ENCODE peak calls at places on chromosomes 13 and 19, in ten cellular contexts. H, J, C, W, Z, Y, D, B, T and S are unnamed samples. For H3K4me1, the result is how much of the 10 kb centered on the place peaks cover.

GRCh38 chr13:71864094-71864980 is 2.7 kb downstream of the DACH1 start:
- DNase-seq in Y (peak), J (no peak), T (peak), C (peak), D (peak), B (peak), Z (no peak), H (peak), W (no peak), S (no peak)

GRCh38 chr19:10079031-10079453 is 7.1 kb upstream of the SHFL start:
- DNase-seq in B (no peak), Y (no peak), D (no peak), Z (no peak), J (no peak), C (no peak), H (no peak), T (no peak), W (no peak), S (no peak)

GRCh38 chr13:42078113-42078769 is 29.8 kb downstream of the DGKH start:
- DNase-seq in Y (no peak), Z (no peak), W (no peak), T (no peak), H (no peak), C (peak), D (no peak), J (no peak), B (no peak), S (peak)

GRCh38 chr19:1849999-1850398 is 1.7 kb upstream of the REXO1 start:
- DNase-seq in C (no peak), Y (no peak), B (no peak), H (no peak), J (no peak), D (no peak), Z (no peak), W (no peak), T (no peak), S (no peak)

GRCh38 chr13:35995136-35995535 is 136.0 kb downstream of the DCLK1 start:
- DNase-seq in J (no peak), Z (no peak), Y (no peak), B (no peak), H (no peak), W (no peak), C (no peak), D (peak), T (no peak), S (no peak)

GRCh38 chr19:4622695-4623421 is 16.5 kb upstream of the TNFAIP8L1 start:
- DNase-seq in W (no peak), B (no peak), D (no peak), H (no peak), J (no peak), T (no peak), Z (no peak), Y (no peak), C (no peak), S (peak)

GRCh38 chr19:57434386-57435061 is 601 bp upstream of the ZNF749 start:
- DNase-seq in C (peak), Y (no peak), D (no peak), T (no peak), H (no peak), W (no peak), Z (no peak), J (no peak), B (no peak), S (no peak)

GRCh38 chr13:34156841-34157365 is 339.0 kb downstream of the RFC3 start:
- DNase-seq in D (peak), T (peak), Y (peak), Z (peak), C (no peak), W (peak), B (peak), H (peak), J (peak), S (peak)

GRCh38 chr19:47351545-47351944 is 2.4 kb downstream of the DHX34 start:
- DNase-seq in H (no peak), W (no peak), C (peak), Y (no peak), Z (no peak), J (no peak), B (no peak), T (no peak), D (peak), S (no peak)

GRCh38 chr19:43872547-43873336 is 45.6 kb downstream of the ZNF283 start:
- DNase-seq in B (no peak), H (no peak), Y (no peak), C (no peak), D (peak), J (no peak), Z (no peak), T (no peak), W (no peak), S (no peak)

GRCh38 chr13:66933994-66934393 is 296.1 kb downstream of the PCDH9 start:
- DNase-seq in H (no peak), W (no peak), T (no peak), C (no peak), J (no peak), D (peak), Y (no peak), Z (no peak), B (no peak), S (no peak)

GRCh38 chr19:55500368-55500952 is 12.2 kb downstream of the SSC5D start:
- DNase-seq in H (no peak), T (no peak), D (no peak), B (no peak), C (no peak), J (no peak), Y (no peak), W (no peak), Z (no peak), S (no peak)

GRCh38 chr13:109007946-109008345 is 378.5 kb downstream of the MYO16 start:
- DNase-seq in B (no peak), D (no peak), Z (no peak), H (no peak), Y (no peak), C (no peak), W (no peak), T (no peak), J (no peak), S (no peak)
- H3K4me1 ChIP-seq in B (under half), D (under half), Z (under half), H (under half), Y (under half), C (under half), W (under half), T (under half), J (under half), S (under half)

GRCh38 chr19:3275583-3276340 is 51.3 kb downstream of the CELF5 start:
- DNase-seq in J (peak), Z (no peak), Y (peak), D (peak), B (peak), C (peak), W (no peak), T (peak), H (peak), S (peak)
- TF ChIP-seq CTCF in J (no peak), Z (no peak), Y (peak), D (no peak), B (no peak), C (peak), W (no peak), T (peak), H (peak), S (no peak)

GRCh38 chr19:33389574-33390119 is 16.1 kb downstream of the CEBPG start:
- DNase-seq in Z (peak), C (no peak), W (no peak), T (peak), Y (no peak), D (no peak), H (peak), B (no peak), J (no peak), S (no peak)

GRCh38 chr19:33392341-33393285 is 19.1 kb downstream of the CEBPG start:
- DNase-seq in D (no peak), B (peak), Y (no peak), C (no peak), T (peak), H (peak), Z (peak), W (no peak), J (no peak), S (no peak)

GRCh38 chr19:33391631-33392249 is 18.2 kb downstream of the CEBPG start:
- DNase-seq in Y (no peak), B (no peak), W (no peak), D (no peak), H (peak), Z (peak), C (no peak), T (no peak), J (no peak), S (no peak)

GRCh38 chr19:33390120-33390907 is 16.8 kb downstream of the CEBPG start:
- DNase-seq in T (peak), D (peak), Y (no peak), Z (peak), C (no peak), J (no peak), W (no peak), B (peak), H (peak), S (peak)

GRCh38 chr19:33390908-33391630 is 17.6 kb downstream of the CEBPG start:
- DNase-seq in H (peak), Y (no peak), Z (peak), W (no peak), B (no peak), C (no peak), J (no peak), T (peak), D (no peak), S (no peak)
- H3K4me1 ChIP-seq in H (under half), Y (under half), Z (under half), W (under half), B (half or more), C (under half), J (half or more), T (half or more), D (under half), S (under half)

GRCh38 chr19:52296773-52297600 is at the start of gene ZNF480:
- DNase-seq in W (peak), Z (peak), C (peak), H (peak), D (peak), B (peak), Y (peak), J (peak), T (peak), S (peak)
- TF ChIP-seq CTCF in W (no peak), Z (no peak), C (peak), H (peak), D (peak), B (no peak), Y (no peak), J (no peak), T (no peak), S (peak)

DNA sequence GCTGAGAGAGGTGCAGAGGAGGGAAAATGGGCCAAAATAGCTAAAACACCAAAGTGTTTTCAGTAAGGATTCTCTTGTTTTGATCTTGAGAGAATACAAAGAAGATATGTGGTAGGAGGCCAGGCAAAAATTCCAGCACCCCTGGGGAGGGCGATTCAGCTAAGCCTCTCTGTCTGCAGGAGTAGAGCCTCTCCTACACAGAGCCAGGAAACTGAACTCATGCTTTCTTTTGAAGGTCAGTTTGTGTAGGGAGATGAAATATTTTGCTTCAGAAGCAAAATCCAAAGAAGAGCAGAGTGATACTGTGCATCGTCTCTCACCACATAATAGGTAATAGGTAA is 565.0 kb downstream of the FGF9 start:
- DNase-seq in J (no peak), D (no peak), Y (no peak), H (no peak), Z (no peak), C (peak), T (no peak), W (no peak), B (no peak), S (no peak)
- H3K4me1 ChIP-seq in J (under half), D (under half), Y (under half), H (under half), Z (under half), C (under half), T (under half), W (under half), B (under half), S (under half)

GRCh38 chr13:85900521-85900920 is 101.3 kb upstream of the SLITRK6 start:
- DNase-seq in D (no peak), C (no peak), T (no peak), Y (no peak), H (no peak), J (no peak), W (no peak), B (no peak), Z (no peak), S (no peak)

DNA sequence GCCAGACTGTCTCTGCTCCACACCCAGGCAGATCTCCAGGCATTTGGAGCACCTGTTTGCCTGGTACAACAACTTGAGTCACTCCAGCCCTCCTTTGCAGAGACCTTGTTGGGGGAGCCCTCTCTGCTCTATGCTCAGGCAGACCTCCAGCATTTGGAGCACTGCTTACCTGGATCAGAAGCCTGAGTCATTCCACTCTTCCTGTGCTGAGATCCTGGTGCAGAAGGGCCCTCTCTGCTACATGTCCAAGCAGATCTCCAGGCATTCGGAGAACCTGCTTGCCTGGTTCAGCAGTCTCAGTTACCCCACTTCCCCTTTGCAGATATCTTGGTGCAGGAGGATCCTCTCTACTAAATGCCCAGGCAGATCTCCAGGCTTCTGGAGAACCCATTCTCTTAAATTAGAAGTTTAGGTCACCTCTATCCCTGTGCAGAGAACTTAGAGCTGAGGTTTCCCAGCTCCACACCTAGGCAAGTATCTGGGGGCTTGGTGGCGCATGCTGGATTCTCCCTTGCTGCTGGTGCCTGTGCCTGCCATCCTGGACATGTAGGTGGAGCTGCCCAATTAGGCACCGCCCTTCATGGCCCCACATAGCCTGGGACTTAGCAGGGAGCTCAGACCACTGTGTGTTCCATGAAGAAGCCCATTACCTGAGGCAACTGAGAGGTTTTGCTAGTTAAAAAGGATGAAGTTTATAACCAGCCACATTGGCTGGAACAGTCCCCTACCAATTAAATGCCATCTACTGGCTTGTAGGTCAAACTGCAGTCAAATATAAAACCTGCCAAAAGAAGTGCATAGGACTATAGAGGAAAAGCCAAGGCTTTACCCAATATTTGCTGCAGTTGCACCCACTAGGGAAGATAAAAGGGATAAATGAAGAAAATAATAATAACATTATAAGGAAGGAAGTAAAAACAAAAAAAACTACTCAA is 97.6 kb upstream of the SLITRK6 start:
- DNase-seq in Z (no peak), D (no peak), C (peak), B (no peak), T (no peak), J (no peak), W (no peak), H (no peak), Y (no peak), S (peak)
- TF ChIP-seq CTCF in Z (no peak), D (no peak), C (peak), B (no peak), T (no peak), J (no peak), W (no peak), H (no peak), Y (no peak), S (peak)

DNA sequence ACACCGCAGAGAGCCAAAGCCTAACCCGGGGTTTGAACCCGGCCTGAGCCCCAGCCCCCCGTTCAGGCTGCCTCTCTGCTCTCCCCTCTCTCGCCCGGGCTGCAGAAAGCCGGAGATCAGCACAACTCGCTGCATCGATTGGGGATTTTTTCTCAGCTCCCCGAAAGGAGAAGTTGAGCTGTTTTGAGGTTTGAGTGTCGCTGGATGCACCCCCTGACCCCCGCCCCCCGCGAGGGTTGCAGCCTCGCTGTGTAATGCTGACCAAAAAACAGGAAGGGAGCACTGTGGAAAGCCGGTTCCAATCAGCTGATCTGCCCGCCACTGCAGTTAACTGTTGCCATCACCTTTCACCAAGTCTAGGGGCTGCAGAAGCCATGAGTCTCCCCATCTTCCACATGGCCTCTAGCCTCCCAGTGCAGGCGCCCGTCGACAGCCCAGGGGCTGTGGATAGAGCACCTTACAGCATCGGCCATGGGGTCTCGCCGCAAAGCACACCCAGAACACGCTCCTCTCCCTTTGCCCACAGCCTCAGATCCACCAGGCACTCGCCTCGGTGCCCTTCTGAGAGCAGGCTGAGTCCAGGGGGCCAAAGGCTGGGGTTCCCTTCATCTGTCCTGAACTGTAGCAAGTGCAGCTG is 34.5 kb downstream of the MYO9B start:
- DNase-seq in Z (no peak), C (no peak), B (no peak), J (no peak), T (peak), D (no peak), W (no peak), Y (peak), H (no peak), S (no peak)
- H3K4me1 ChIP-seq in Z (under half), C (under half), B (under half), J (half or more), T (under half), D (under half), W (under half), Y (under half), H (under half), S (under half)